ENCODE peak calls at places on chromosomes 2 and 18, in four cellular contexts. N is NCI-H1417; O is OCI-LY7; F is stimulated activated CD8-positive, alpha-beta memory T cell treated with anti-CD3 and anti-CD28 coated beads, Interleukin-4, amount 100 ng/mL, for 4 hours. U is an unnamed sample.

GRCh38 chr2:24972315-24972958 is 682 bp upstream of the DNAJC27 start:
- DNase-seq in N (peak), O (peak), F (no peak), U (peak)

GRCh38 chr18:73638709-73639108 is 508.9 kb downstream of the FBXO15 start:
- DNase-seq in N (no peak), O (no peak), F (no peak), U (no peak)

GRCh38 chr18:76882186-76882585 is 59.8 kb downstream of the ZNF236 start:
- DNase-seq in N (no peak), O (no peak), F (no peak), U (no peak)

GRCh38 chr2:141697035-141697434 is 433.8 kb downstream of the LRP1B start:
- DNase-seq in N (no peak), O (no peak), F (no peak), U (no peak)

GRCh38 chr2:85445316-85446295 is 27.1 kb downstream of the SH2D6 start:
- DNase-seq in N (no peak), O (peak), F (no peak), U (no peak)

GRCh38 chr2:50556934-50557575 is 474.9 kb downstream of the NRXN1 start:
- DNase-seq in N (no peak), O (no peak), F (no peak), U (no peak)

GRCh38 chr2:113098061-113098460 is 29.3 kb upstream of the IL1RN start:
- DNase-seq in N (no peak), O (no peak), F (no peak), U (no peak)

GRCh38 chr2:200905618-200906296 is 16.6 kb downstream of the NIF3L1 start:
- DNase-seq in N (peak), O (peak), F (peak), U (peak)

GRCh38 chr2:237574467-237574866 is 8.1 kb downstream of the PRLH start:
- DNase-seq in N (no peak), O (no peak), F (no peak), U (no peak)

GRCh38 chr18:49721981-49722380 is 91.4 kb downstream of the ACAA2 start:
- DNase-seq in N (no peak), O (no peak), F (no peak), U (no peak)

GRCh38 chr2:157782057-157782845 is 93.9 kb downstream of the ACVR1 start:
- DNase-seq in N (no peak), O (no peak), F (no peak), U (no peak)

GRCh38 chr2:45218931-45219339 is 209.7 kb upstream of the SIX2 start:
- DNase-seq in N (peak), O (no peak), F (no peak), U (no peak)

GRCh38 chr2:232322560-232323327 is 55.8 kb upstream of the ALPP start:
- DNase-seq in N (no peak), O (no peak), F (no peak), U (no peak)

GRCh38 chr2:64819774-64820688 is 166.3 kb upstream of the SERTAD2 start:
- DNase-seq in N (no peak), O (peak), F (peak), U (no peak)

GRCh38 chr2:197927994-197928393 is 123.6 kb downstream of the PLCL1 start:
- DNase-seq in N (no peak), O (no peak), F (no peak), U (no peak)

GRCh38 chr18:31225668-31226067 is 63.0 kb upstream of the DSC1 start:
- DNase-seq in N (no peak), O (no peak), F (no peak), U (no peak)

GRCh38 chr2:694174-694573 is 17.0 kb upstream of the TMEM18 start:
- DNase-seq in N (no peak), O (no peak), F (no peak), U (no peak)

GRCh38 chr2:236545248-236545658 is 24.4 kb upstream of the ACKR3 start:
- DNase-seq in N (no peak), O (peak), F (no peak), U (no peak)

GRCh38 chr2:9179572-9180201 is 26.9 kb upstream of the ASAP2 start:
- DNase-seq in N (no peak), O (no peak), F (no peak), U (peak)

GRCh38 chr2:1976112-1976511 is 231.8 kb upstream of the PXDN start:
- DNase-seq in N (no peak), O (no peak), F (no peak), U (no peak)

GRCh38 chr18:54181856-54182612 is 42.4 kb downstream of the MBD2 start:
- DNase-seq in N (no peak), O (no peak), F (no peak), U (no peak)

GRCh38 chr2:212530991-212531390 is 7.6 kb downstream of the ERBB4 start:
- DNase-seq in N (no peak), O (no peak), F (no peak), U (no peak)

GRCh38 chr2:96537734-96538486 is 1.4 kb downstream of the ARID5A start:
- DNase-seq in N (no peak), O (no peak), F (peak), U (no peak)

GRCh38 chr2:19337202-19337601 is 21.2 kb downstream of the OSR1 start:
- DNase-seq in N (no peak), O (no peak), F (no peak), U (no peak)

U was measured in WERI-Rb-1.